ENCODE peak calls at places on chromosomes 13 and 19, in four cellular contexts. U is uterus, C is heart left ventricle, L is IMR-90. R is an unnamed sample.

GRCh38 chr13:113566227-113566561 is 18.4 kb upstream of the TFDP1 start:
- DNase-seq in C (no peak), U (no peak), L (no peak), R (no peak)

GRCh38 chr13:23588576-23589141 is 18.4 kb downstream of the TNFRSF19 start:
- DNase-seq in L (no peak), U (no peak), C (no peak), R (no peak)

GRCh38 chr19:29741226-29741625 is 26.2 kb upstream of the C19orf12 start:
- DNase-seq in C (no peak), L (no peak), U (no peak), R (no peak)

GRCh38 chr19:2887391-2887914 is 13.3 kb upstream of the ZNF57 start:
- DNase-seq in U (no peak), C (no peak), L (peak; percentile 61), R (no peak)

GRCh38 chr13:33402975-33403374 is 117.4 kb upstream of the STARD13 start:
- DNase-seq in C (no peak), L (no peak), U (no peak), R (no peak)

GRCh38 chr13:31431722-31432137 is 232.0 kb downstream of the B3GLCT start:
- DNase-seq in L (peak; percentile 28), U (peak; percentile 67), C (peak; percentile 51), R (no peak)

GRCh38 chr19:50838239-50838638 is 4.9 kb upstream of the KLK15 start:
- DNase-seq in L (no peak), U (no peak), C (no peak), R (no peak)

GRCh38 chr13:36913463-36913862 is 6.6 kb downstream of the SMAD9 start:
- DNase-seq in C (no peak), L (no peak), U (no peak), R (no peak)

GRCh38 chr19:35305181-35305580 is 13.2 kb downstream of the MAG start:
- DNase-seq in C (peak; percentile 7), U (no peak), L (no peak), R (no peak)

GRCh38 chr19:50899549-50899948 is 11.6 kb downstream of the KLK4 start:
- DNase-seq in U (no peak), L (no peak), C (no peak), R (no peak)

GRCh38 chr13:113118328-113119021 is 4.1 kb upstream of the F10 start:
- DNase-seq in U (no peak), L (no peak), C (no peak), R (no peak)

GRCh38 chr13:111953546-111954178 is 113.3 kb upstream of the SOX1 start:
- DNase-seq in L (no peak), C (no peak), U (no peak), R (no peak)

GRCh38 chr13:48299591-48299990 is 4.0 kb upstream of the RB1 start:
- DNase-seq in U (no peak), L (no peak), C (no peak), R (no peak)

GRCh38 chr13:41019578-41020347 is 647 bp upstream of the ELF1 start:
- DNase-seq in L (no peak), U (no peak), C (no peak), R (no peak)

GRCh38 chr13:86464193-86464592 is 665.0 kb upstream of the SLITRK6 start:
- DNase-seq in U (no peak), C (no peak), L (no peak), R (no peak)

GRCh38 chr19:2424686-2425621 is 2.4 kb downstream of the TIMM13 start:
- DNase-seq in C (peak; percentile 67), U (no peak), L (peak; percentile 69), R (no peak)

GRCh38 chr13:27054760-27055159 is 116.9 kb downstream of the USP12 start:
- DNase-seq in C (no peak), L (no peak), U (no peak), R (no peak)

GRCh38 chr13:51764184-51765141 is 39.5 kb downstream of the DHRS12 start:
- DNase-seq in U (peak; percentile 60), C (peak; percentile 83), L (peak; percentile 97), R (peak; percentile 10)

GRCh38 chr13:94305463-94305862 is 174.0 kb downstream of the DCT start:
- DNase-seq in L (peak; percentile 90), U (no peak), C (no peak), R (no peak)

GRCh38 chr19:30450101-30450500 is 77.9 kb downstream of the ZNF536 start:
- DNase-seq in U (peak; percentile 40), C (peak; percentile 64), L (no peak), R (no peak)

GRCh38 chr19:18507021-18507726 is 14.7 kb downstream of the ELL start:
- DNase-seq in C (peak; percentile 79), U (no peak), L (no peak), R (no peak)

GRCh38 chr13:104553156-104553555 is 1486.9 kb upstream of the SLC10A2 start:
- DNase-seq in U (no peak), C (no peak), L (peak; percentile 1), R (no peak)

GRCh38 chr19:18519962-18520847 is 1.7 kb downstream of the ELL start:
- DNase-seq in U (peak; percentile 80), L (peak; percentile 85), C (peak; percentile 56), R (no peak)

GRCh38 chr13:109779074-109779473 is 7.3 kb downstream of the IRS2 start:
- DNase-seq in C (no peak), U (no peak), L (no peak), R (no peak)

GRCh38 chr13:95083758-95084157 is 217.5 kb downstream of the ABCC4 start:
- DNase-seq in U (no peak), C (no peak), L (peak; percentile 90), R (no peak)

GRCh38 chr13:76687467-76687866 is 198.7 kb downstream of the KCTD12 start:
- DNase-seq in U (no peak), L (no peak), C (no peak), R (no peak)

GRCh38 chr13:111470933-111471332 is 150.5 kb downstream of the TEX29 start:
- DNase-seq in C (no peak), L (no peak), U (no peak), R (no peak)

GRCh38 chr19:45591004-45591637 is 6.5 kb upstream of the OPA3 start:
- DNase-seq in C (no peak), L (peak; percentile 35), U (no peak), R (no peak)

GRCh38 chr13:92175330-92175729 is 776.9 kb downstream of the GPC5 start:
- DNase-seq in C (no peak), L (peak; percentile 62), U (no peak), R (no peak)

GRCh38 chr13:46473806-46474205 is 79.2 kb upstream of the LRCH1 start:
- DNase-seq in C (no peak), L (no peak), U (no peak), R (no peak)

GRCh38 chr13:25330541-25330940 is 29.1 kb downstream of the NUP58 start:
- DNase-seq in C (no peak), U (no peak), L (peak; percentile 28), R (no peak)

GRCh38 chr19:33796164-33797100 is at the start of gene KCTD15:
- DNase-seq in U (peak; percentile 33), C (peak; percentile 58), L (peak; percentile 31), R (no peak)

GRCh38 chr13:35836476-35836875 is 294.7 kb downstream of the DCLK1 start:
- DNase-seq in L (no peak), U (no peak), C (no peak), R (no peak)

GRCh38 chr13:78604782-78605611 is 1.6 kb upstream of the POU4F1 start:
- DNase-seq in L (peak; percentile 8), C (no peak), U (no peak), R (no peak)

GRCh38 chr19:13849991-13850909 is 26.7 kb upstream of the NANOS3 start:
- DNase-seq in L (peak; percentile 71), C (peak; percentile 92), U (peak; percentile 79), R (no peak)
- TF ChIP-seq POLR2A in L (peak; percentile 47), C (peak; percentile 35), U (peak; percentile 67), R (peak; percentile 30)

DNA sequence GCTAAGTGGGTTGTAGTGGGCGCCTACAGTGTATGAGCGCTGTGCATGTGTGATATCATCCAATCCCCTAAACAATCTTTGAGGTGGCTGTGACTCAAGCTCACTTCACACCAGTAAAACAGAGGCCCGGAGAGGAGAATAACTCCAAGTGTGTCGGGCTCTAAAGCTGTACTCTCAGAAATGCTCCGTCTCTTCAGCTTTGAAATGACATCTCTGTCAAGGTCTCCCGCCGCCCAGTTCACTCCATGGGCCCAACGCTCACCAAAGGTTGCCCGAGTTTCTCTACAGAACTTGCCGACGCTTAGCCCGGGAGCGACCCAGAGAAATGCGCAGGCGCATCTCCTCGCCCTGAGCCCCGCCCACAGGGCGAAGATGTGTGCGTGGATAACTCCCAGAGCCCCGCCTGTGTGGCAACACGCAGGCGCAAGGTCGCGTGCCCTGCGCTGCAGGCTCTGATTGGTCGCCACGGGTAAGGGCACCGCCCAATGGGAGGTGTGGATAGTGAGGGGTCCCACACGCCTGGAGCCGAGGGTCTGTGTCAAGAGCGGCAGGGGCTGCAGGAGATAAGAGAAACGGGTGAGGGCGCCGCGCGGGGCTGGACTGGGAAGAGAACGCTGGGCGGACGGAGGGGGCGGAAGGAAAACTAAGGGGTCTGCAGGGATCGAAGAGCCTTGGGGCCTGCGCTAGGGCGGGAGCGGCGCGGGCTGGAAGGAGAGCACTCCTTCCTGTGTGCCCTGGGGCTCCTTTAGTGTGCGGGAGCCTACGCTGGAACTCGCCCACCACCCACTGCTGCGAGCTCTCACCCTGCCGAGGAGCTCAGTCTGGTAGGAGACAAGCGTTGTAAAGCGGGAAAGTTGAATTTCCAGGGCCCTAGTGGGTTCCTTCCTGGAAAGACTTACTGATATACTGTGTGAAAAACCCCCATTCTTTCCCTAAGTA is at the start of gene ZNF526:
- DNase-seq in L (peak; percentile 97), U (peak; percentile 96), C (peak; percentile 99), R (peak; percentile 81)
- TF ChIP-seq POLR2A in L (peak; percentile 88), U (peak; percentile 78), C (peak; percentile 83), R (no peak)

GRCh38 chr19:48784527-48784926 is 26.3 kb downstream of the BCAT2 start:
- DNase-seq in L (no peak), U (no peak), C (no peak), R (no peak)
- TF ChIP-seq POLR2A in L (no peak), U (no peak), C (no peak), R (no peak)

GRCh38 chr19:13103961-13104847 is 1.5 kb upstream of the LYL1 start:
- DNase-seq in U (peak; percentile 67), L (no peak), C (peak; percentile 89), R (peak; percentile 57)
- TF ChIP-seq POLR2A in U (no peak), L (no peak), C (no peak), R (no peak)

DNA sequence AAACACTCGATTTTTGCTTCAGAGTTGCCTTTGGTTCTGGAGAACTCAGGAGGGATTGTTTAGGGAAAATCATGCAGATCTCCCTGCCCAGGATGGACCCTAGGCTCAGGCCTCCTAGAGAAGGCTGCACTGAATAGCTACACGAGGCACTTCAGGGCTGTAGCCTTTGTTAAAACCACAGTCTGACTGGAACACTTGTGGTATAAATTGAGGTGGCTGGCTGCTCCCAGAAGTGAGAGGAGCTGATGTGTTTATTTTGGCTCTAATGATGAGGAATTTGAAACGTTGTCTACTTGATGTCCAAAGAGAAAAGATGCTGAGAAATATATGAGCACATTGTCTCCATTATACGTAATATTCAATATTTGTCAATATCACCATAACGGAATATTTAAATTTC is 762.1 kb upstream of the ARGLU1 start:
- DNase-seq in L (peak; percentile 34), C (no peak), U (no peak), R (no peak)
- TF ChIP-seq POLR2A in L (no peak), C (no peak), U (no peak), R (no peak)